ENCODE peak calls at places on chromosomes 1 and 21, in nine cellular contexts. K is GM06990; Q is CD4-positive, alpha-beta T cell; W is fibroblast of villous mesenchyme; Y is fibroblast of mammary gland; P is tibial nerve; X is lower lobe of right lung; N is esophagus muscularis mucosa; T is AG09309. V is an unnamed sample.
A peak's percentile ranks its signal among the peaks of the same experiment; 100 is the strongest.

GRCh38 chr1:160826546-160826945 is 30.6 kb downstream of the LY9 start:
- DNase-seq in W (no peak), T (no peak), X (no peak), N (no peak), K (no peak), Q (no peak), P (no peak), Y (no peak), V (no peak)

GRCh38 chr1:113389356-113389952 is 861 bp upstream of the MAGI3 start:
- DNase-seq in N (no peak), X (no peak), Y (no peak), P (no peak), T (no peak), Q (no peak), W (no peak), K (no peak), V (no peak)

GRCh38 chr1:187921426-187921825 is 1092.7 kb downstream of the PLA2G4A start:
- DNase-seq in X (no peak), T (no peak), K (no peak), W (no peak), Q (no peak), Y (no peak), P (no peak), N (no peak), V (no peak)

GRCh38 chr1:101298663-101299062 is 61.8 kb downstream of the S1PR1 start:
- DNase-seq in T (no peak), X (no peak), K (no peak), Y (no peak), N (no peak), P (no peak), Q (no peak), W (no peak), V (no peak)

GRCh38 chr1:3993606-3994375 is 93.7 kb upstream of the C1orf174 start:
- DNase-seq in Y (no peak), X (no peak), Q (no peak), N (no peak), T (no peak), W (no peak), P (no peak), K (no peak), V (no peak)

GRCh38 chr21:28513450-28513849 is 479.2 kb downstream of the LTN1 start:
- DNase-seq in Y (no peak), K (no peak), N (no peak), T (no peak), X (no peak), W (no peak), Q (no peak), P (no peak), V (no peak)

GRCh38 chr1:156228501-156228900 is 13.5 kb upstream of the BGLAP start:
- DNase-seq in Y (no peak), X (no peak), P (no peak), K (no peak), W (no peak), N (no peak), T (no peak), Q (no peak), V (no peak)

GRCh38 chr1:85320371-85321131 is 44.1 kb upstream of the BCL10 start:
- DNase-seq in Q (no peak), W (peak; percentile 41), X (no peak), K (no peak), T (no peak), Y (peak; percentile 86), P (no peak), N (no peak), V (no peak)

GRCh38 chr1:22204989-22205913 is 62.4 kb upstream of the WNT4 start:
- DNase-seq in W (no peak), Q (no peak), P (no peak), T (no peak), Y (no peak), X (peak; percentile 65), N (no peak), K (no peak), V (no peak)

GRCh38 chr1:64909021-64909420 is 57.3 kb downstream of the JAK1 start:
- DNase-seq in W (no peak), P (no peak), X (no peak), Q (no peak), K (no peak), Y (peak; percentile 24), T (no peak), N (no peak), V (no peak)

GRCh38 chr1:240732390-240732789 is 120.4 kb upstream of the GREM2 start:
- DNase-seq in X (no peak), W (peak; percentile 64), Q (no peak), Y (peak; percentile 81), T (no peak), N (no peak), P (no peak), K (no peak), V (peak; percentile 67)

GRCh38 chr1:210363119-210363518 is 34.4 kb downstream of the HHAT start:
- DNase-seq in P (no peak), X (no peak), K (no peak), N (no peak), Q (no peak), Y (no peak), T (no peak), W (no peak), V (no peak)

GRCh38 chr1:3420218-3420951 is 34.1 kb upstream of the ARHGEF16 start:
- DNase-seq in Q (no peak), X (no peak), K (no peak), P (no peak), T (no peak), Y (no peak), N (no peak), W (no peak), V (no peak)

GRCh38 chr1:116326486-116326885 is 46.6 kb upstream of the ATP1A1 start:
- DNase-seq in X (no peak), T (no peak), P (no peak), Y (no peak), N (no peak), K (no peak), Q (no peak), W (no peak), V (no peak)

GRCh38 chr21:32844076-32844475 is 72.5 kb upstream of the PAXBP1 start:
- DNase-seq in Y (peak; percentile 53), Q (no peak), K (no peak), T (no peak), W (no peak), X (no peak), N (no peak), P (no peak), V (no peak)

GRCh38 chr21:32843561-32843960 is 72.0 kb upstream of the PAXBP1 start:
- DNase-seq in N (no peak), Q (no peak), P (no peak), W (no peak), Y (no peak), T (no peak), X (no peak), K (no peak), V (no peak)

DNA sequence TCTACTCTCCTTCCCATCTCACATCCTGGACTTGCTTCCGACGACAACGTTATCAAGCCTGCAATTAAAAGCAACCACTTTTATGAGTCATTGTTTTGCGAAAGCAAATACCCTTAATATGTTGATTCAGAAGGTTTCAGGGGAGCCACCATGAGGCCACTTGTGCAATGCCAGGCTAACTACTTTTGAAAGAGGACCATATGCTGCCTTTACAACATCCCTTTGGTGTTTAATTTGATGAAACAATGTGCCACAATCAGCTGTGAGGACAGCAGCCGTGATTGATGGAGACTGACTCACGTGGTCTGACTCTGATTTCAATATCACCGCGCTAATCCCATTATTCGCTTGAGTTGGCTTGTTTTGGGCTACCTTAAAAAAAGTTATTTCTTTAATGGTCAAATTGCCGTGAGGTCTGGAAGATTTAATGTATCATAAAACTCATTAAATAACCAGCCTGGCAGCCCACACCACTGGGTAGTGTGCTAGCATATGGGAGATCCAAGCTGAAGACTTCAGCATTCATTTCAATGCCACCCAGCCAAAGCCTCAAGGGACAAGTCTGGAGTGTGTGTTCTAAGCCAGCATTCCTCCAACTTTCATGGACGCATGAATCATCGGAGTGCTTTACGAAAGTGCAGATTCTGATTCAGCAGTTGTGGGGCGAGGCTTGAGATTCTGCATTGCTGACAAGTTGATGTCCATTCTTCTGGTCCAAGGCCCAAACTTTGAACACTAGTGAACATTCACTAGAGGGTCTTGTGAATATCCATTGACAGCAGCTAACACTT is 73.3 kb upstream of the PAXBP1 start:
- DNase-seq in T (peak; percentile 50), Q (no peak), N (peak; percentile 72), K (no peak), Y (peak; percentile 98), P (no peak), W (peak; percentile 47), X (no peak), V (no peak)
- TF ChIP-seq CTCF in T (no peak), Q (no peak), N (no peak), K (no peak), Y (peak; percentile 37), P (no peak), W (no peak), X (no peak), V (no peak)

DNA sequence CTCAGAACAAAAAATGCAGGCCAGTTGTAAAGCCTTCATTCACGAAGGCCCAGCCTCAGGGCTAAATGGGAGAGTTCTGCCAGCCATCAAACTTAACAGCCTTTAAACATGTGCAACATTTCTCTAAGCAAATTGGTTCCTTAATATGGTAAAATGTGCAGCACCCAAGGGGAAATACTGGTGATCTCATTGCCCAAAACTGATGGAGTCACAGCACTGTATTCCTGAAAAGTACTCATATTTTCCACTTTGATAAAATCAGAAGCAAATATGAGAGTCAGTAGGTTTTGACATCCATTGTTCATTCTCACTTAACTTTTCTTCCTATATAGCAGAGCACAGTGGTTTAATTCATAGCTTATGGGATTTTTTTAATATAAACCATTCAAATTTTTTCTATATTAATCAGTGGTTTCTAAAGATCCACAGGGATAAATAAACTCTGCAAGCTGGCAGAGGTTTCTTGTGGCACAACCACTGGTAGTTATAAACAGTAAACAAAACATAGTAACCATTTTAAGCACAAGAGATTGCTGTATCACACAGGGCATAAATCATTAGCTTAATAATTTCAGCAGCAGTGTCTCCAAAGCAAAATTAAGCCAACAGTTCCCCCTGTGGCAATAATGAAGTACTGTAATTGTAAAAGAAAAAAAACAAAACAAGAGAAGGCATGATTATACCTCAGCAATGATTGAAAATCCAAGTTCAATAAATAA is 106.9 kb upstream of the LYPLAL1 start:
- DNase-seq in W (peak; percentile 81), Y (peak; percentile 72), X (no peak), N (no peak), P (no peak), T (peak; percentile 46), Q (no peak), K (no peak), V (no peak)
- TF ChIP-seq CTCF in W (peak; percentile 65), Y (peak; percentile 56), X (peak; percentile 54), N (peak; percentile 16), P (peak; percentile 30), T (peak; percentile 45), Q (no peak), K (peak; percentile 17), V (no peak)

DNA sequence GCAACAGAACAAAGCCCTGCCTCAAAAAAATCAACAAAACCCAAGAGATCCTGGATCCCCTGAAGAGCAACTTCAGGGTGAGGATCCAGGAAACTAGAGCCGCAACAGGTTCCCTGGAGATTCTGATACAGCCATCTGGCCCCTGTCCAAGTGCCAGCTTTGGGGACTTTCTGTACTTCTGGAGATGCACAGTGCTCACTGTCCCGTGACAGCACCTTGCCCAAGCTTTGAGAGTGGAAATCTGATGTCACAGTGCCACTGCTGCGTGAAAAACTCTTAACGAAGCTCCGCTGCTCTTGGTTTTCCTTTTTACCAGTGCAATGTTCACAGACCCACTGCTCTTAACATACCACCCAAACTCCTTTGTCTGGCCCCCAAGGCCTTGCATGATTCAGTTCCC is 26.3 kb downstream of the STK40 start:
- DNase-seq in T (no peak), N (no peak), Y (no peak), K (no peak), Q (no peak), X (no peak), W (no peak), P (no peak), V (no peak)
- TF ChIP-seq CTCF in T (no peak), N (no peak), Y (no peak), K (no peak), Q (no peak), X (no peak), W (no peak), P (no peak), V (no peak)

GRCh38 chr1:234691567-234691966 is 81.6 kb upstream of the IRF2BP2 start:
- DNase-seq in X (no peak), K (no peak), P (no peak), Q (no peak), T (no peak), N (no peak), W (no peak), Y (peak; percentile 62), V (no peak)
- TF ChIP-seq CTCF in X (no peak), K (no peak), P (no peak), Q (peak; percentile 35), T (peak; percentile 44), N (no peak), W (peak; percentile 25), Y (peak; percentile 46), V (no peak)